ENCODE peak calls at places on chromosomes 7 and 10, in six cellular contexts. M is A549, J is heart left ventricle, I is fibroblast of lung, Z is aorta, U is left ventricle myocardium inferior. Y is an unnamed sample.
A peak's percentile ranks its signal among the peaks of the same experiment; 100 is the strongest.

GRCh38 chr10:89518876-89519842 is 16.2 kb downstream of the SLC16A12 start:
- DNase-seq in M (no peak), J (peak; percentile 59), I (peak; percentile 54), Z (no peak), U (peak; percentile 38), Y (no peak)

GRCh38 chr7:1818581-1819200 is 148.6 kb downstream of the ELFN1 start:
- DNase-seq in M (no peak), J (no peak), I (no peak), Z (peak; percentile 14), U (no peak), Y (no peak)

GRCh38 chr7:42869131-42870020 is 42.5 kb downstream of the C7orf25 start:
- DNase-seq in M (no peak), J (no peak), I (no peak), Z (no peak), U (no peak), Y (no peak)

GRCh38 chr10:9596368-9596920 is 1421.2 kb upstream of the CELF2 start:
- DNase-seq in M (peak; percentile 0), J (no peak), I (peak; percentile 76), Z (no peak), U (no peak), Y (no peak)

GRCh38 chr10:30219977-30220751 is 128.9 kb downstream of the MTPAP start:
- DNase-seq in M (no peak), J (no peak), I (peak; percentile 55), Z (peak; percentile 42), U (no peak), Y (no peak)

GRCh38 chr7:100678291-100678984 is 4.9 kb downstream of the GNB2 start:
- DNase-seq in M (no peak), J (no peak), I (no peak), Z (no peak), U (peak; percentile 18), Y (no peak)

GRCh38 chr7:22799633-22800032 is 23.0 kb downstream of the TOMM7 start:
- DNase-seq in M (no peak), J (no peak), I (no peak), Z (no peak), U (no peak), Y (no peak)

GRCh38 chr7:30968747-30969603 is 5.2 kb downstream of the GHRHR start:
- DNase-seq in M (no peak), J (no peak), I (no peak), Z (no peak), U (no peak), Y (no peak)

GRCh38 chr7:90678986-90679385 is 82.9 kb downstream of the CDK14 start:
- DNase-seq in M (no peak), J (no peak), I (no peak), Z (no peak), U (no peak), Y (no peak)

GRCh38 chr10:50740351-50740688 is 584 bp downstream of the ASAH2B start:
- DNase-seq in M (peak; percentile 5), J (peak; percentile 30), I (peak; percentile 68), Z (no peak), U (peak; percentile 13), Y (no peak)

GRCh38 chr7:13656330-13656729 is 333.1 kb downstream of the ETV1 start:
- DNase-seq in M (no peak), J (no peak), I (no peak), Z (no peak), U (no peak), Y (no peak)

GRCh38 chr7:82335001-82335400 is 108.6 kb downstream of the CACNA2D1 start:
- DNase-seq in M (no peak), J (no peak), I (peak; percentile 55), Z (no peak), U (no peak), Y (no peak)

GRCh38 chr10:116723428-116724281 is 18.7 kb downstream of the HSPA12A start:
- DNase-seq in M (no peak), J (no peak), I (no peak), Z (no peak), U (no peak), Y (no peak)

GRCh38 chr10:15439381-15439837 is 68.3 kb upstream of the FAM171A1 start:
- DNase-seq in M (no peak), J (peak; percentile 59), I (peak; percentile 43), Z (peak; percentile 79), U (peak; percentile 55), Y (no peak)

GRCh38 chr10:112565434-112566053 is 118.5 kb downstream of the VTI1A start:
- DNase-seq in M (peak; percentile 47), J (no peak), I (peak; percentile 83), Z (no peak), U (no peak), Y (no peak)

GRCh38 chr7:7054252-7054830 is 128.0 kb upstream of the C1GALT1 start:
- DNase-seq in M (no peak), J (no peak), I (no peak), Z (no peak), U (no peak), Y (no peak)

GRCh38 chr7:125636320-125636962 is 706.8 kb upstream of the POT1 start:
- DNase-seq in M (no peak), J (no peak), I (no peak), Z (no peak), U (no peak), Y (no peak)

GRCh38 chr10:124864421-124865193 is 63.0 kb downstream of the ABRAXAS2 start:
- DNase-seq in M (no peak), J (peak; percentile 90), I (no peak), Z (no peak), U (peak; percentile 86), Y (no peak)

GRCh38 chr10:61744469-61744868 is 81.7 kb downstream of the CABCOCO1 start:
- DNase-seq in M (no peak), J (no peak), I (no peak), Z (no peak), U (no peak), Y (no peak)

GRCh38 chr7:44986218-44987053 is 7.6 kb upstream of the MYO1G start:
- DNase-seq in M (peak; percentile 68), J (peak; percentile 97), I (peak; percentile 96), Z (peak; percentile 97), U (peak; percentile 95), Y (peak; percentile 93)

GRCh38 chr7:931871-932650 is 22.4 kb downstream of the ADAP1 start:
- DNase-seq in M (no peak), J (peak; percentile 11), I (no peak), Z (peak; percentile 43), U (no peak), Y (peak; percentile 36)

GRCh38 chr7:131859162-131859821 is 302.9 kb upstream of the PODXL start:
- DNase-seq in M (peak; percentile 87), J (peak; percentile 64), I (peak; percentile 61), Z (peak; percentile 71), U (peak; percentile 46), Y (peak; percentile 33)

GRCh38 chr10:73647211-73647874 is 6.1 kb upstream of the MYOZ1 start:
- DNase-seq in M (no peak), J (peak; percentile 56), I (peak; percentile 56), Z (peak; percentile 69), U (peak; percentile 64), Y (peak; percentile 63)

GRCh38 chr7:124992881-124993562 is 63.4 kb upstream of the POT1 start:
- DNase-seq in M (peak; percentile 6), J (peak; percentile 25), I (peak; percentile 86), Z (peak; percentile 58), U (no peak), Y (no peak)

GRCh38 chr7:72805526-72806494 is 22.2 kb downstream of the TYW1B start:
- DNase-seq in M (no peak), J (no peak), I (peak; percentile 33), Z (no peak), U (no peak), Y (no peak)

GRCh38 chr10:63133787-63134557 is 844 bp downstream of the NRBF2 start:
- DNase-seq in M (peak; percentile 53), J (no peak), I (peak; percentile 40), Z (no peak), U (no peak), Y (no peak)

DNA sequence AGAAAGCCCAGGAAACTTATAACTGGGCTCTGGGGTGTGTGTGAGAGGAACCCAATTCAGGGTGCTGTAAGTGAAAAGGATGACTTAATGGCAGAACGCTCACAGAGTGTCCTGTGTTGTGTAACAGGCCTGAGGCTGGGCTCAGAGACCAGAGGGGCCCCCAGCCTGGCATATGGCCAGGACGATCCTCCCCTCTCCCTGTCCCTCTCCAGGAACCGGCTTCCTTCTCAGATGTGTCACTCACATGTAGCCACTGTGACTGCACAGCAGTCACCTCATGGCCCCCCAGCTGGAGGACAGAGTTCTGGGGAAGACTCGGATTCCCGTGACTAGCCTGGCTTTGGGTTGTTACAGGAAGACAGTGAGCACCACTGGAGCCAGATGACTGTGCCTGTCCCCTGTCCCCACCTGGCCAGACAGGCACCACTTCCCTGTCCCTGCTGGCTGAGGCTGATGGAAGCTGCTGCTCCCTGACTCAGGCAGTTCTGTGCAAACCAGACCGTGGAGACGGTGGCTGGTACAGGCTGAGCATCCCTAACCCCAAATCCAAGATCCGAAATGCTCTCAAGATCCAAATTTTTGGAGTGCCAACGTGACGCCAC is 220.5 kb downstream of the MLLT10 start:
- DNase-seq in M (no peak), J (no peak), I (no peak), Z (no peak), U (no peak), Y (no peak)
- H3K4me3 ChIP-seq in M (no peak overlapping the region), J (no peak overlapping the region), I (no peak overlapping the region), Z (no peak overlapping the region), U (no peak overlapping the region), Y (no peak overlapping the region)

GRCh38 chr10:79203833-79204232 is 135.1 kb downstream of the ZMIZ1 start:
- DNase-seq in M (no peak), J (peak; percentile 46), I (no peak), Z (no peak), U (no peak), Y (no peak)
- H3K27ac ChIP-seq in M (no peak overlapping the region), J (no peak overlapping the region), I (no peak overlapping the region), Z (no peak overlapping the region), U (peak overlapping the region; percentile 18), Y (no peak overlapping the region)

DNA sequence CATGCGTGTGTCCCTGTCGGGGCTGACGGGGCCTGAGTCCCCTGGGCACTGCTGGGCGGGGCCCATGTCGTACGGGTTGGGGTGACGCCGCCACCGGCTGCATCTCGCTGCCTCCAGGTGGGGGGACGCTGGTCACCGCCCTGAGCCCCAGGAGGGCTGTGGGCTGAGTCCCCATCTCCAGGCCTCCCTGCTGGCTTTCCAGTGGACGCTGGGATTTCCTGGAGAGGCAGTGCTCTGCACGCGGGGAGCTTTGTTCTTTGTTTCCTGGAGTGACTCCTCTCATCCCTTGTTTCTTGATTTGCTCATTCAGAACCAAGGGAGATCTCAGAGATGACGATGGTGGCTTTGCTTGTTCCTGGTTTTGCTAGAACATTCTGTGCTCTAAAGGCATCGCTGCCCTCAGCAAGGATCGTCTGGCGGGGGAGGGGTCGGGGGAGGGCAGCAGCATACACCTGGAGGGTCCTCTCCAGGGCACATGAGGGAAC is 21.0 kb downstream of the PWWP2B start:
- DNase-seq in M (no peak), J (no peak), I (no peak), Z (no peak), U (no peak), Y (peak; percentile 76)
- H3K4me3 ChIP-seq in M (no peak overlapping the region), J (no peak overlapping the region), I (no peak overlapping the region), Z (no peak overlapping the region), U (no peak overlapping the region), Y (no peak overlapping the region)

DNA sequence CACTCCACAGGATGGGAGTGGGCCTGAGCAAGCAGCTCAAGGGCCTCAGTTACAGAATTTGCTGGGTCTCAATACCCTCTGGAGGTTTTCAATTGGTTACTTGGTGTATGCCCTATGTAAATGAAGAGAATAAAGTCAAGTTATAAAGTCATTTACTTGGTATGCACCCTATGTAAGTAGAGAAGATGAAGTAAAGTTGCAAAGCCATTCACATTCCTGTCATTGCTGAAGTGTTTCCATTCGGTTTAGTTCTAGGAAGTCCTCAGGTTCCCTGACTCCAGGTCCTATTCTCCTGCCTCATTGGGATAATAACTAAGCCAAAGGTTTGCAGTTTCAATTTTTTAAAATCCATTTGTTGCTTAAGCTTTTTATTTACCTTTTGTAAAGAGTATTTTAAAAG is 272.6 kb upstream of the NPSR1 start:
- DNase-seq in M (no peak), J (no peak), I (no peak), Z (no peak), U (no peak), Y (no peak)
- H3K27ac ChIP-seq in M (no peak overlapping the region), J (no peak overlapping the region), I (no peak overlapping the region), Z (no peak overlapping the region), U (no peak overlapping the region), Y (no peak overlapping the region)